ENCODE peak calls at places on chromosome 14, in four cellular contexts. P is lung, S is kidney epithelial cell, C is Panc1. T is an unnamed sample.

GRCh38 chr14:78902010-78902623 is 731.9 kb downstream of the NRXN3 start:
- DNase-seq in P (no peak), C (no peak), S (no peak), T (peak)

GRCh38 chr14:98175881-98176280 is 1096.1 kb downstream of the BCL11B start:
- DNase-seq in C (no peak), S (no peak), P (no peak), T (no peak)

GRCh38 chr14:90624228-90624627 is 192.0 kb downstream of the TTC7B start:
- DNase-seq in C (no peak), P (peak), S (peak), T (no peak)

GRCh38 chr14:94769413-94770250 is at the start of gene GSC:
- DNase-seq in C (no peak), S (no peak), P (no peak), T (no peak)

GRCh38 chr14:54857830-54858269 is 44.8 kb downstream of the GCH1 start:
- DNase-seq in P (no peak), S (no peak), C (no peak), T (peak)

GRCh38 chr14:58887931-58888330 is 250.2 kb downstream of the DACT1 start:
- DNase-seq in C (no peak), P (no peak), S (no peak), T (no peak)

GRCh38 chr14:30291216-30291615 is 267.7 kb upstream of the G2E3 start:
- DNase-seq in C (no peak), P (no peak), S (peak), T (no peak)

GRCh38 chr14:103540816-103541493 is 12.0 kb downstream of the TRMT61A start:
- DNase-seq in C (no peak), P (no peak), S (no peak), T (no peak)

DNA sequence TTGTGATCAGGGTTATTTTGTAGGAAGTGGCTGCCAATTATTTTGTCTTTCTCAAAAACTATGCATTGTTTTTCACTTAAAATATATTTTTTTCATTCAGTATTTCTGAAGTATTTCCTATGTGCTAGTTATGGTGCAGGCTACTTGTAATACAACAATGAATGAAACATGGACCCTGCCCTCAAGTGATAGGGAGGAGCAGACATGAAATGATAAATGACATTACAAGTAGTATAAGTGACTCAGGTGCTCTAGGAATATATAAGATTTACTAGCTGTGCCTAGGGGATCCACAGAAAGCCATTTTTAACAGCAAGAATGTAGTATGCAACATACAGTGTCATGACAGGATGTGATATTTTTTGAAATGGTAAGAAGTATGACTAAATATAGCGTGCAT is 65.3 kb downstream of the TTLL5 start:
- DNase-seq in P (no peak), S (no peak), C (no peak), T (no peak)
- TF ChIP-seq CTCF in P (no peak), S (no peak), C (no peak), T (no peak)

DNA sequence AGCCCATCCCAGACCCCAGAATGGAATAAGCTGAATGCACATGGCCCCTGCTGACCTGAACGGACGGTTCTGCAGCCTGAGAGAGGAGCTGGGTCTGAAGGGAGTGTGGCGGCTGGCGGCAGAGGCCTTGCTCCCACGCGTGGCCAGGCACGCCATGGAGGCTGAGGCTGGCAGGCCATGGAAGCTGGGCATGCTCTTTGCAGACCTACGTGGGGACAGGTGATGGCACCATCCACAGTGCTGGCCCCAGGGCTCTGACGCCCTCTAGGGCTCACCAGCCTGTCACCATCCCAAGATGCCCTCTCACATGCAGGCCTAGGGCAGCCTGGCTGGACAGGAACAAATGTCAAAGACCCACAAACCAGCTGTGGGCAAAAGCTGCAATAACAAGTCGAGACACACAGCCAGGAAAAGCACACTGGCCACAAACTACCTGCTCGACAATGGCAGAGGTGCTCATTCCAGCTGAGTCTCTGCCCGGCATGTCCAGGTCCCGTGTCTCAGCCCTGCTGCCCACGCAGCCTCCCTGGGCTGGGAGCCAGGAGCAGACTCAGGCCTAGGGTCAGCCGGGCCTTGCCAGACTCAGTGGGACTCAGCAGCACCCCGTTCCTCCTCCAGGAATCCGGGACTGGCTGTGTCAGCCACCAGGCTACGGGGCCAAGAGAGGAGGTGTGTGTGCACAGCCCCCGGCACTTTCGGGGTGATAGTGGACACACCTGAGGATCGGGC is 19.7 kb downstream of the BTBD6 start:
- DNase-seq in S (no peak), C (no peak), P (no peak), T (no peak)
- TF ChIP-seq CTCF in S (no peak), C (no peak), P (no peak), T (no peak)

DNA sequence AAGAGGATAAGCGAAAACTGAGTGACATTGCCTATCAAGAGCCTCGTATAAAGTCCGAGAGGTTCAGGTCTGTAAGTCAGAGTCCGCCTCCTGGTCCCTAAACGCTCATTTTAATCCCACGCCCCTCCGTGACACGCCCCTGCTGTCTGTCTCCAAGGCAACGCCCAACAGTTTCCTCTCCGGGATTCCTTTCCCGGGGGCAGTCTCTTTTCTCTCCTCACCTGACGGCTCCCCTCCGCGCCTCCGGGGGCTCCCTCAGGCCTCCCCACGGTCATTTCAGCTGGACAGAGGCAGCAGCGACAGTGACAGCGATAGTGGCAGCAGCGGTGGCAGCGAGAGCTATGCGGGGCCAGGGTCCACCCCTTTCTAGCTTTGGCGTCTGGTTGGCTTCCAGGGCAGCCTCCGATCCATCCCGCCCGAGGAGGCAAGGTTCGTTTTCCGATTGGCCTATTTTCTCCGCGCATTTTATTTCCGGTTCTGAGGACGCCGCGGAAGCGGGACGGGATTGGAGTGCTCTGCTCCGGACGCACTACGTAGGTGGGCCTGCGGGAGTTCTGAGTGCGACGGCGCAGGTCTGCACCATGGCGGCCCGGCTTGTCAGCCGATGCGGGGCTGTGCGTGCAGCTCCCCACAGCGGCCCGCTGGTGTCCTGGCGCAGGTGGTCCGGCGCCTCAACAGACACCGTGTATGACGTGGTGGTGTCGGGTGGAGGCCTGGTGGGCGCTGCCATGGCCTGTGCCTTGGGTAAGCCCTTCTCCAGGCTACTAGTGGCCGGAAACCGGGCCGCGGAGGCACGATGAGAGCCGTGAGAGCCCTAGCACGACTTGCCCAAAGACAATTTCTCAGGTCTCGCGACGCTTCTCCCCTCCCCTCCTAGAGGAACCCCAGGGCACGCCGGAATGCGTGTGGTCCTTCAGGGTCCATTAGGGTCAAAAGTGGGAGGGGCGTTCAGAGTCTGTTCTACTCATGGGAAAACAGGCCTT is at the start of the genes COQ6 and FAM161B:
- DNase-seq in P (peak), C (peak), S (peak), T (peak)
- TF ChIP-seq CTCF in P (no peak), C (no peak), S (no peak), T (peak)

GRCh38 chr14:100076133-100076532 is 10.9 kb downstream of the EVL start:
- DNase-seq in S (no peak), C (no peak), P (no peak), T (no peak)
- TF ChIP-seq CTCF in S (peak), C (no peak), P (no peak), T (peak)

DNA sequence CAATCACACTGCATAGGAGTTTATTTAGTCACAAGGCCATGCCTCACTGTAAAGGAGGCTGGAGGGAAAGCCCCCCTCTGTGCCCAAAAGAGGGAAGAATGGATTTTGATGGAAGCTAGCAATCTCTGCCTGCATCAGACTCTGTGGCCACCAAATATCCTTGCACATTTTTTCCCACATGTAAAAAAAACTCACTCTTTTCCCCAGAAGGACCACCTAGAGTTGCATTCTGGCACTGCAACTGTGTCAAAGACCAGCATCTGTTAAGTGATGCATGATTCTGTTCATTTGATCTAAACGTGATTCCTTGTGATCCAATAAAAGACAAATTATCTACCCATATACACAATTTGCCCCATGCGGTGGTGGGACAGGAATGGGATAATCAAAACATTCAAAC is 8.0 kb downstream of the RHOJ start:
- DNase-seq in S (no peak), P (no peak), C (no peak), T (no peak)
- TF ChIP-seq CTCF in S (peak), P (no peak), C (no peak), T (peak)

DNA sequence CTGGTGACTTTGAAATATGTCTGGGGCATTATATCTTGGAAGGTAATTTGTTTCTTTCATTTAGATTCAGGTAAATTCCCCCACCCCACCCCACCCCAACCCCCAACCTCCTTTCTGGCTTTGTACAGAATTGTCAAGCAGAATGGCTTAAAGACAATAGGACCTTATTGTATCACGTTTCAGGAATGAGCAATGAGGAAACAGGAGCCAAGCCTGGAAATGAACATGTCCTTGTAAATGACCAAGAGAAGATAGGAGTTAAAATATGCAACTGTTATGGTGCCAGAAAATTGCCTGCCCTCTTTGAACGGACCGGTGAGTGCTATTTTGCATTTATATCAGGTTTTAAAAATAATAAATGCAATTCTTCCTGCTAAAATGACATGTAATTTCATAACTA is 141.6 kb upstream of the PELI2 start:
- DNase-seq in P (no peak), C (no peak), S (no peak), T (no peak)
- TF ChIP-seq CTCF in P (no peak), C (no peak), S (no peak), T (no peak)

GRCh38 chr14:106530423-106531107 is 1004.2 kb downstream of the TMEM121 start:
- DNase-seq in S (no peak), P (no peak), C (peak), T (peak)
- TF ChIP-seq CTCF in S (no peak), P (no peak), C (peak), T (peak)

DNA sequence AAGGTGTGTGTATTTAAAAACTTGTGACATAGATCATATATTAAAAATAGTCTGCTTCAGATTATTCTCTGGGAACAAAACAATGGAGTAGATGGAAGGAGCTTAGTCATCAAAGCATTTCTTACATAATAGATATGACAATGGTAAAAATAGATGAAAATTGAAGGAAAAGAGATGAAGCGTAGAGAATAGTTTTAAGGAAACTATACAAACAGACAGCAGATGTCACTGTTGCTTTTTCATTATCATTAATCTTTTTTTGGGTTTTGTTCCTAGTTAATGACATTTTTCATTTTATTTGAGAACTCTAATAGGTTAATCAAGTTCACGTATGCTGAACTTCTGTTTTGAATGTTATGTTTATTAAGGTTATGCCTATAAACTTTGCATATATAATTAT is 149.2 kb upstream of the FBXO33 start:
- DNase-seq in C (no peak), S (no peak), P (no peak), T (peak)
- TF ChIP-seq CTCF in C (no peak), S (peak), P (no peak), T (peak)

DNA sequence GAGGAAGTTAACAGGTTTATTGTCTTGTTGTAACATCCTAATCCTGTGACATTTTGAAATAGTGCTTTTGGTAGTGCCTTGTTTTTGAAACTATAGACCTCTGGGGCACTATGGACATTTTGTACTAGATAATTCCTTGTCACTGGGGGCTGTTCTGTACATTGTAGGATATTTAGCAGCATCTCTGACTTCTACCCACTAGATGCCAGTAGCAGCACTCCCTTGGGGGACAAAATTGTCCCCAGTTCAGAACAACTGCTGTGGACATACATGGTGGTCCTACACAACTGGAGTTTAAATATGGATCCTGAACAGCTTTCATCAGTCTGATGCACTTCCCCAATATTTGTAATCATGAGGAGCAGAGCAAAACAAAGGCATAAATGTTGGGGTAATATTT is 264.7 kb downstream of the RAD51B start:
- DNase-seq in S (no peak), P (no peak), C (no peak), T (no peak)
- TF ChIP-seq CTCF in S (peak), P (no peak), C (peak), T (peak)

GRCh38 chr14:61562321-61563161 is 132.8 kb upstream of the HIF1A start:
- DNase-seq in P (no peak), S (peak), C (no peak), T (no peak)

GRCh38 chr14:61559641-61560201 is 135.6 kb upstream of the HIF1A start:
- DNase-seq in S (no peak), C (no peak), P (no peak), T (no peak)

GRCh38 chr14:61561657-61562276 is 133.5 kb upstream of the HIF1A start:
- DNase-seq in C (no peak), S (peak), P (peak), T (no peak)

GRCh38 chr14:61560323-61560722 is 135.0 kb upstream of the HIF1A start:
- DNase-seq in P (no peak), S (no peak), C (no peak), T (no peak)

DNA sequence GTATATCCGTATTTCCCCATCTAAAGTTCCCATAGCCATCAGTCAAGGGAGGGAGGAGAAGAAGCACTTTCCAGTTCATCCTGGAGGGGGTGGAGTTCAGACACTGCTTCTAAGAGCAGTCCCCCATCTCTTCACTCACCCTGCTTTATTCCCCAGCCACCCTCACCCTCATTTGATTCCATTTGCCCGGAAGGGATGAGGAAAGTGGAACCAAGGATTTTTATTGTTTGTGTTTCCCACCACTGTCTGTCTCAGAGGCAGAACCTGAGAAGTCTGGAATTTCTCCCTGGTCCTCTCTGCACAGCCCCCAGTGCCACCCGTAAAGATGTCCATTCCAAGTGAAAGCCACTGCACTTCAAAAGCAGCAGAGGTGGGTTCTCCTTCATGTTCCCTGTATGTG is 134.2 kb upstream of the HIF1A start:
- DNase-seq in S (no peak), P (no peak), C (no peak), T (no peak)
- TF ChIP-seq CTCF in S (peak), P (no peak), C (peak), T (peak)